ENCODE peak calls at places on chromosomes 2 and 18, in five cellular contexts. U is RCC 7860; K is stimulated activated CD8-positive, alpha-beta memory T cell treated with anti-CD3 and anti-CD28 coated beads, Interleukin-4, amount 100 ng/mL, for 1 hour; H is cerebellum; I is IMR-90. Q is an unnamed sample.

GRCh38 chr2:54855434-54855833 is 132.0 kb downstream of the EML6 start:
- DNase-seq in H (no peak), K (no peak), I (peak; percentile 20), U (no peak), Q (no peak)

GRCh38 chr2:240787521-240788472 is 32.2 kb downstream of the KIF1A start:
- DNase-seq in U (no peak), K (no peak), I (no peak), H (no peak), Q (no peak)

GRCh38 chr2:6986251-6986893 is 69.2 kb downstream of the RNF144A start:
- DNase-seq in K (no peak), I (no peak), U (no peak), H (no peak), Q (no peak)

GRCh38 chr2:224650815-224651439 is 65.2 kb downstream of the CCDC195 start:
- DNase-seq in U (peak; percentile 37), K (no peak), H (peak; percentile 58), I (peak; percentile 56), Q (peak; percentile 33)

GRCh38 chr18:25349926-25350560 is 1.9 kb downstream of the ZNF521 start:
- DNase-seq in U (no peak), K (no peak), I (peak; percentile 13), H (no peak), Q (no peak)

GRCh38 chr2:6919912-6920905 is 3.0 kb downstream of the RNF144A start:
- DNase-seq in K (no peak), H (no peak), I (no peak), U (no peak), Q (no peak)

GRCh38 chr2:234095301-234095700 is 44.8 kb downstream of the SPP2 start:
- DNase-seq in H (no peak), U (no peak), K (no peak), I (no peak), Q (no peak)

GRCh38 chr18:3726241-3726951 is 276.4 kb downstream of the TGIF1 start:
- DNase-seq in K (no peak), H (no peak), I (no peak), U (no peak), Q (no peak)

GRCh38 chr2:75481041-75481836 is 79.5 kb downstream of the EVA1A start:
- DNase-seq in K (no peak), I (peak; percentile 41), H (peak; percentile 9), U (no peak), Q (no peak)

GRCh38 chr2:224268441-224268840 is 133.5 kb downstream of the FAM124B start:
- DNase-seq in I (peak; percentile 94), H (no peak), K (no peak), U (peak; percentile 26), Q (peak; percentile 56)

GRCh38 chr2:186515376-186515775 is 29.3 kb downstream of the ZC3H15 start:
- DNase-seq in I (no peak), U (no peak), H (no peak), K (no peak), Q (no peak)

GRCh38 chr2:235283246-235283645 is 210.6 kb upstream of the AGAP1 start:
- DNase-seq in I (no peak), U (no peak), K (no peak), H (no peak), Q (no peak)

GRCh38 chr2:182584462-182584861 is 131.6 kb upstream of the DNAJC10 start:
- DNase-seq in I (no peak), U (no peak), K (no peak), H (no peak), Q (peak; percentile 64)

GRCh38 chr2:136527560-136527959 is 237.8 kb upstream of the THSD7B start:
- DNase-seq in I (no peak), K (no peak), U (no peak), H (no peak), Q (no peak)

GRCh38 chr2:111694690-111695089 is 189.3 kb downstream of the ANAPC1 start:
- DNase-seq in K (no peak), H (no peak), U (peak; percentile 26), I (peak; percentile 87), Q (peak; percentile 87)

GRCh38 chr18:944440-944839 is 39.8 kb downstream of the ADCYAP1 start:
- DNase-seq in U (peak; percentile 81), K (no peak), H (no peak), I (peak; percentile 3), Q (no peak)

GRCh38 chr18:2921778-2922177 is 75.0 kb downstream of the EMILIN2 start:
- DNase-seq in I (no peak), H (no peak), U (no peak), K (no peak), Q (no peak)